ENCODE peak calls at places on chromosomes 5 and 9, in seven cellular contexts. L is stimulated activated CD4-positive, alpha-beta T cell treated with anti-CD3 and anti-CD28 coated beads, Interleukin-12 subunit alpha, Interleukin-12 subunit beta, amount 100 ng/mL, for 4 hours; R is posterior cingulate gyrus; C is AG04449; G is heart right ventricle; S is T-cell; J is activated B cell treated with CpG ODN at 0.5 μM for 24 hours. F is an unnamed sample.

GRCh38 chr5:124156408-124157027 is 589.9 kb downstream of the ZNF608 start:
- DNase-seq in G (no peak), J (no peak), S (no peak), C (no peak), R (no peak), L (no peak), F (no peak)

GRCh38 chr9:16689352-16689938 is 181.0 kb downstream of the BNC2 start:
- DNase-seq in G (peak), C (no peak), J (no peak), R (no peak), S (no peak), L (no peak), F (no peak)

GRCh38 chr9:117714282-117714681 is 10.1 kb downstream of the TLR4 start:
- DNase-seq in R (no peak), C (no peak), S (no peak), G (no peak), J (no peak), L (no peak), F (no peak)

GRCh38 chr5:105947461-105947860 is 1723.3 kb downstream of the EFNA5 start:
- DNase-seq in J (no peak), L (no peak), S (no peak), R (no peak), G (no peak), C (no peak), F (no peak)

GRCh38 chr5:132076202-132076830 is 2.7 kb downstream of the CSF2 start:
- DNase-seq in G (no peak), C (no peak), L (no peak), S (no peak), R (no peak), J (no peak), F (no peak)

GRCh38 chr9:11417782-11418181 is 805.0 kb upstream of the PTPRD start:
- DNase-seq in S (no peak), L (no peak), R (no peak), J (no peak), G (no peak), C (no peak), F (no peak)

GRCh38 chr9:117276444-117276843 is 138.4 kb downstream of the ASTN2 start:
- DNase-seq in S (no peak), G (no peak), C (no peak), L (no peak), J (no peak), R (no peak), F (no peak)

GRCh38 chr5:43156388-43156787 is 35.6 kb upstream of the NIM1K start:
- DNase-seq in L (no peak), S (no peak), J (no peak), R (no peak), C (no peak), G (no peak), F (no peak)

GRCh38 chr5:139137703-139138102 is 60.5 kb downstream of the SIL1 start:
- DNase-seq in L (no peak), R (no peak), S (no peak), J (no peak), G (no peak), C (no peak), F (no peak)

GRCh38 chr5:179124853-179125788 is 64.9 kb downstream of the ZNF354C start:
- DNase-seq in R (no peak), S (no peak), J (no peak), G (no peak), C (no peak), L (no peak), F (peak)

GRCh38 chr9:114487607-114488300 is 17.5 kb downstream of the WHRN start:
- DNase-seq in J (no peak), C (peak), G (no peak), S (peak), R (peak), L (peak), F (peak)

GRCh38 chr9:15873573-15874177 is 320.8 kb downstream of the CCDC171 start:
- DNase-seq in J (no peak), R (no peak), C (no peak), L (no peak), S (no peak), G (no peak), F (no peak)

GRCh38 chr9:89360465-89360864 is 42.2 kb downstream of the SECISBP2 start:
- DNase-seq in S (no peak), G (no peak), C (no peak), R (no peak), L (no peak), J (no peak), F (no peak)

GRCh38 chr5:133359861-133360260 is 252.5 kb downstream of the FSTL4 start:
- DNase-seq in R (no peak), G (no peak), L (no peak), S (no peak), J (no peak), C (no peak), F (no peak)

GRCh38 chr9:97057651-97058050 is 18.7 kb upstream of the CTSV start:
- DNase-seq in L (no peak), G (no peak), J (no peak), S (no peak), C (no peak), R (no peak), F (no peak)

GRCh38 chr9:124052401-124052800 is 40.8 kb downstream of the LHX2 start:
- DNase-seq in G (no peak), R (no peak), L (no peak), J (no peak), C (no peak), S (no peak), F (no peak)

GRCh38 chr9:73135394-73135793 is 16.3 kb upstream of the ANXA1 start:
- DNase-seq in R (no peak), S (no peak), G (no peak), J (no peak), C (no peak), L (no peak), F (no peak)

GRCh38 chr9:34380034-34380510 is 3.4 kb upstream of the MYORG start:
- DNase-seq in C (no peak), S (no peak), J (no peak), L (no peak), G (no peak), R (no peak), F (no peak)

GRCh38 chr5:139660105-139660915 is 12.2 kb downstream of the CXXC5 start:
- DNase-seq in L (no peak), R (peak), C (no peak), J (no peak), S (no peak), G (peak), F (peak)

GRCh38 chr9:137436761-137437600 is 4.2 kb downstream of the ENTPD8 start:
- DNase-seq in S (no peak), J (no peak), C (no peak), G (no peak), L (no peak), R (no peak), F (peak)

GRCh38 chr5:97124335-97124734 is 18.1 kb downstream of the LIX1 start:
- DNase-seq in J (no peak), C (no peak), S (no peak), G (no peak), L (no peak), R (no peak), F (no peak)

GRCh38 chr5:120252839-120253238 is 211.3 kb upstream of the PRR16 start:
- DNase-seq in C (no peak), G (no peak), S (no peak), J (no peak), R (no peak), L (no peak), F (no peak)

GRCh38 chr5:53430618-53431252 is 49.7 kb upstream of the FST start:
- DNase-seq in G (no peak), R (no peak), S (no peak), J (no peak), L (no peak), C (no peak), F (no peak)

GRCh38 chr5:65108786-65109743 is 340.3 kb downstream of the CWC27 start:
- DNase-seq in S (no peak), R (no peak), G (no peak), J (no peak), L (no peak), C (no peak), F (no peak)

GRCh38 chr9:34540826-34541225 is 18.0 kb upstream of the ENHO start:
- DNase-seq in C (peak), J (no peak), G (no peak), L (no peak), R (no peak), S (no peak), F (no peak)

GRCh38 chr9:131078427-131079366 is 17.6 kb upstream of the AIF1L start:
- DNase-seq in C (no peak), J (no peak), L (no peak), G (no peak), S (no peak), R (no peak), F (no peak)

GRCh38 chr5:79745255-79745654 is 55.6 kb downstream of the CMYA5 start:
- DNase-seq in G (no peak), L (no peak), C (no peak), R (no peak), J (no peak), S (no peak), F (no peak)

GRCh38 chr5:122078116-122078865 is at the start of gene LOX:
- DNase-seq in J (no peak), R (no peak), G (peak), L (no peak), S (no peak), C (peak), F (peak)

GRCh38 chr5:181234455-181235306 is 9.0 kb downstream of the RACK1 start:
- DNase-seq in C (no peak), G (no peak), S (no peak), J (no peak), R (no peak), L (no peak), F (no peak)

GRCh38 chr9:123723135-123723875 is 206.6 kb downstream of the DENND1A start:
- DNase-seq in L (no peak), S (no peak), J (no peak), R (no peak), C (no peak), G (no peak), F (no peak)